ENCODE peak calls at places on chromosomes 13 and 19, in eight cellular contexts. E is sigmoid colon; O is activated T-helper 1 cell treated with Interleukin-2 at 50 U/mL for 16 hours; I is mesendoderm; T is activated CD4-positive, CD25-positive, alpha-beta regulatory T cell; S is nephron progenitor cell; B is HTR-8/SVneo; J is T-helper 1 cell. C is an unnamed sample.

GRCh38 chr19:17576758-17577532 is 21.5 kb downstream of the COLGALT1 start:
- DNase-seq in S (peak; percentile 97), T (no peak), I (peak; percentile 96), E (no peak), B (no peak), J (no peak), O (no peak), C (no peak)

GRCh38 chr13:102440259-102440936 is 38.5 kb upstream of the FGF14 start:
- DNase-seq in E (no peak), B (no peak), O (no peak), T (no peak), S (no peak), I (no peak), J (no peak), C (no peak)

GRCh38 chr13:20272571-20273171 is 40.6 kb upstream of the GJB6 start:
- DNase-seq in O (no peak), T (no peak), S (peak; percentile 24), B (no peak), E (no peak), J (no peak), I (no peak), C (no peak)

GRCh38 chr13:99197257-99197651 is 3.4 kb upstream of the UBAC2 start:
- DNase-seq in T (no peak), J (no peak), B (no peak), S (no peak), I (no peak), O (no peak), E (no peak), C (no peak)

GRCh38 chr19:2189880-2190279 is 26.1 kb downstream of the DOT1L start:
- DNase-seq in O (no peak), I (no peak), J (no peak), S (no peak), T (no peak), B (no peak), E (no peak), C (no peak)

GRCh38 chr19:50669319-50670101 is 20.3 kb downstream of the C19orf81 start:
- DNase-seq in I (no peak), J (peak; percentile 31), B (peak; percentile 43), T (no peak), O (no peak), E (no peak), S (peak; percentile 69), C (no peak)

GRCh38 chr13:69109891-69110525 is 997.6 kb upstream of the ATXN8OS start:
- DNase-seq in B (no peak), E (no peak), I (peak; percentile 30), O (no peak), T (no peak), S (no peak), J (no peak), C (no peak)

GRCh38 chr19:15871570-15871969 is 26.3 kb downstream of the CYP4F2 start:
- DNase-seq in B (no peak), O (no peak), T (no peak), S (no peak), E (no peak), J (peak; percentile 24), I (peak; percentile 46), C (no peak)

GRCh38 chr19:18412610-18413239 is 6.5 kb upstream of the SSBP4 start:
- DNase-seq in E (no peak), I (no peak), O (no peak), J (no peak), T (no peak), B (no peak), S (no peak), C (no peak)

GRCh38 chr19:47719047-47719885 is 6.0 kb downstream of the EHD2 start:
- DNase-seq in T (no peak), O (no peak), B (peak; percentile 86), J (no peak), E (peak; percentile 99), I (no peak), S (peak; percentile 45), C (peak; percentile 93)

GRCh38 chr13:21242236-21242635 is 65.8 kb downstream of the MRPL57 start:
- DNase-seq in O (no peak), E (no peak), B (no peak), I (peak; percentile 81), S (peak; percentile 30), J (no peak), T (no peak), C (no peak)

GRCh38 chr13:107025991-107026390 is 458.1 kb upstream of the ARGLU1 start:
- DNase-seq in O (no peak), S (no peak), B (no peak), E (no peak), I (peak; percentile 13), J (no peak), T (no peak), C (no peak)

GRCh38 chr13:110312669-110313031 is 5.6 kb downstream of the COL4A2 start:
- DNase-seq in S (no peak), T (no peak), B (peak; percentile 32), E (peak; percentile 84), J (no peak), I (peak; percentile 52), O (no peak), C (no peak)

GRCh38 chr13:20689291-20689690 is 14.2 kb upstream of the IL17D start:
- DNase-seq in E (no peak), I (no peak), B (no peak), S (no peak), O (no peak), J (no peak), T (no peak), C (no peak)

GRCh38 chr19:55208880-55209429 is 346 bp downstream of the PTPRH start:
- DNase-seq in J (no peak), S (no peak), E (no peak), T (peak; percentile 25), O (no peak), B (no peak), I (no peak), C (no peak)

GRCh38 chr13:52651880-52652169 is 811 bp upstream of the SUGT1 start:
- DNase-seq in I (no peak), E (no peak), S (no peak), B (peak; percentile 32), J (no peak), O (no peak), T (no peak), C (no peak)

GRCh38 chr13:110907951-110908898 is 6.6 kb downstream of the ANKRD10 start:
- DNase-seq in T (no peak), O (no peak), I (peak; percentile 90), S (no peak), B (no peak), J (no peak), E (no peak), C (no peak)

GRCh38 chr13:111262715-111263114 is 57.7 kb upstream of the TEX29 start:
- DNase-seq in I (no peak), O (no peak), T (no peak), B (no peak), E (no peak), S (no peak), J (no peak), C (no peak)

GRCh38 chr19:37867831-37868230 is 38.6 kb downstream of the WDR87 start:
- DNase-seq in O (no peak), B (no peak), T (no peak), I (no peak), S (no peak), E (no peak), J (no peak), C (no peak)